ENCODE peak calls at places on chromosomes 13 and 19, in nine cellular contexts. C is stimulated activated naive CD8-positive, alpha-beta T cell treated with anti-CD3 and anti-CD28 coated beads, Interleukin-15, Interleukin-2, amounts not matched to agents 100 U/mL and 50 U/mL, for 24 hours; Z is iPS DF 6.9; V is A549; D is BE2C; T is NCI-H345; B is mucosa of descending colon; U is glutamatergic neuron; Q is C1 segment of cervical spinal cord. G is an unnamed sample.

GRCh38 chr13:33004454-33004853 is 11.8 kb upstream of the KL start:
- DNase-seq in T (no peak), V (no peak), U (no peak), C (no peak), Z (no peak), D (no peak), B (no peak), Q (no peak), G (no peak)

GRCh38 chr19:9487016-9487415 is 11.4 kb downstream of the ZNF560 start:
- DNase-seq in V (no peak), Q (no peak), U (no peak), C (no peak), T (no peak), Z (no peak), D (no peak), B (no peak), G (no peak)

GRCh38 chr13:27375686-27376326 is 48.6 kb upstream of the GTF3A start:
- DNase-seq in C (peak), U (peak), D (peak), T (peak), V (peak), Z (no peak), B (peak), Q (no peak), G (peak)

GRCh38 chr13:39016789-39017188 is 21.1 kb downstream of the PROSER1 start:
- DNase-seq in Q (no peak), Z (no peak), U (peak), C (no peak), D (peak), B (no peak), V (peak), T (peak), G (peak)

GRCh38 chr19:3440082-3440481 is 40.2 kb downstream of the SMIM24 start:
- DNase-seq in Z (no peak), V (peak), T (peak), U (peak), D (peak), B (peak), C (peak), Q (no peak), G (peak)

GRCh38 chr13:92390217-92390616 is 836.4 kb upstream of the GPC6 start:
- DNase-seq in D (no peak), V (no peak), Q (no peak), T (peak), U (no peak), B (no peak), C (no peak), Z (no peak), G (no peak)

GRCh38 chr13:95295026-95295425 is 6.2 kb downstream of the ABCC4 start:
- DNase-seq in V (no peak), C (no peak), U (no peak), Q (no peak), B (no peak), D (no peak), Z (no peak), T (no peak), G (no peak)

GRCh38 chr19:40813182-40813581 is 14.2 kb downstream of the EGLN2 start:
- DNase-seq in U (no peak), V (no peak), B (no peak), C (no peak), D (no peak), Z (no peak), Q (no peak), T (no peak), G (no peak)